ENCODE peak calls at places on chromosomes 4 and X, in ten cellular contexts. B, I, P, Y, K, R, W, F, M and G are unnamed samples.

GRCh38 chr4:59695355-59696053 is 1504.6 kb upstream of the ADGRL3 start:
- DNase-seq in R (no peak), M (no peak), Y (no peak), K (no peak), I (no peak), F (no peak), P (no peak), W (no peak), B (no peak), G (no peak)

GRCh38 chrX:129606918-129607317 is 47.8 kb downstream of the APLN start:
- DNase-seq in W (no peak), P (peak; percentile 56), F (peak; percentile 61), K (peak; percentile 31), M (no peak), I (peak; percentile 71), B (no peak), Y (peak; percentile 74), R (peak; percentile 30), G (peak; percentile 65)

GRCh38 chr4:52015366-52015765 is 4.8 kb downstream of the LRRC66 start:
- DNase-seq in I (no peak), Y (no peak), M (no peak), P (peak; percentile 21), W (no peak), K (no peak), B (no peak), R (peak; percentile 58), F (peak; percentile 23), G (no peak)

GRCh38 chrX:316351-317325 is 2.0 kb downstream of the GTPBP6 start:
- DNase-seq in Y (no peak), K (no peak), F (no peak), I (no peak), B (peak; percentile 72), M (peak; percentile 65), R (no peak), W (no peak), P (no peak), G (no peak)

GRCh38 chr4:180134116-180134866 is 2108.9 kb upstream of the TENM3 start:
- DNase-seq in R (no peak), I (no peak), P (peak; percentile 19), F (no peak), W (no peak), Y (peak; percentile 17), B (no peak), K (peak; percentile 31), M (no peak), G (peak; percentile 26)

GRCh38 chr4:61094854-61095598 is 105.1 kb upstream of the ADGRL3 start:
- DNase-seq in I (no peak), Y (no peak), B (no peak), W (no peak), R (no peak), K (peak; percentile 20), F (no peak), P (no peak), M (no peak), G (no peak)

GRCh38 chr4:1731180-1731579 is 9.9 kb downstream of the TACC3 start:
- DNase-seq in Y (no peak), B (no peak), I (no peak), P (no peak), R (no peak), K (peak; percentile 75), F (no peak), W (no peak), M (no peak), G (no peak)

GRCh38 chr4:66357316-66357715 is 687.0 kb upstream of the EPHA5 start:
- DNase-seq in Y (no peak), K (peak; percentile 0), R (no peak), I (no peak), W (no peak), B (no peak), M (no peak), P (no peak), F (peak; percentile 22), G (no peak)

GRCh38 chrX:21374163-21374993 is at the start of gene CNKSR2:
- DNase-seq in P (peak; percentile 19), R (no peak), I (no peak), K (peak; percentile 26), M (peak; percentile 76), B (peak; percentile 76), F (peak; percentile 8), W (peak; percentile 56), Y (peak; percentile 54), G (peak; percentile 61)

GRCh38 chrX:115649461-115650063 is 88.6 kb downstream of the PLS3 start:
- DNase-seq in R (no peak), K (peak; percentile 20), F (no peak), W (no peak), B (no peak), I (no peak), Y (no peak), M (no peak), P (peak; percentile 9), G (no peak)

DNA sequence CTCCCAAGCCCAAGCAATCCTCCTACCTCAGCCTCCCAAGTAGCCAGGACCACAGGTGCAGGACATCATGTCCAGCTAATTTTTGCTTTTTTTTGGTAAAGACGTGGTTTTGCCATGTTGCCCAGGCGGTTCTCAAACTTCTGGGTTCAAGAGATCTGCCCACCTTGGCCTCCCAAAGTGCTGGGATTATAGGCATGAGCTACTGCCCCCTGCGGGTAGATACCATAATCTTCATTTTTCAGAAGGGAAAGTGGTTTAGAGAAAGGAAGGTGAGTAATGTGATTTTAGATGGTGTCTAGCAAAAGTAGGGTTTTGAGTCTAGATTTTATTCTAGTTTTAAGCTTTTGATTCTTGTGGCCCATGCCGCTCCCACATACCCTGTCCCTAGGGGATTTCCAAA is 205.3 kb upstream of the CLNK start:
- DNase-seq in P (no peak), M (no peak), W (no peak), K (no peak), I (no peak), R (no peak), Y (no peak), F (no peak), B (no peak), G (no peak)
- TF ChIP-seq CTCF in P (no peak), M (no peak), W (no peak), K (no peak), I (no peak), R (no peak), Y (no peak), F (no peak), B (no peak), G (no peak)

GRCh38 chrX:133985164-133986007 is at the start of gene GPC3:
- DNase-seq in R (peak; percentile 73), I (peak; percentile 85), F (peak; percentile 41), B (no peak), W (peak; percentile 21), K (peak; percentile 2), Y (peak; percentile 53), M (peak; percentile 63), P (peak; percentile 33), G (peak; percentile 48)
- TF ChIP-seq CTCF in R (no peak), I (no peak), F (no peak), B (no peak), W (no peak), K (no peak), Y (no peak), M (no peak), P (no peak), G (no peak)

GRCh38 chrX:154595559-154595958 is 10.6 kb downstream of the CTAG1A start:
- DNase-seq in F (no peak), I (no peak), M (no peak), W (no peak), P (no peak), K (no peak), R (no peak), B (no peak), Y (no peak), G (no peak)

GRCh38 chrX:154594491-154594890 is 9.6 kb downstream of the CTAG1A start:
- DNase-seq in Y (no peak), P (no peak), W (no peak), B (no peak), I (no peak), K (no peak), R (no peak), F (no peak), M (no peak), G (no peak)

GRCh38 chrX:154596290-154596929 is 11.5 kb downstream of the CTAG1A start:
- DNase-seq in P (no peak), F (peak; percentile 31), K (peak; percentile 90), W (no peak), I (no peak), M (no peak), R (no peak), B (no peak), Y (no peak), G (no peak)

GRCh38 chrX:154592505-154592904 is 7.6 kb downstream of the CTAG1A start:
- DNase-seq in F (no peak), R (no peak), I (no peak), P (no peak), K (no peak), M (no peak), Y (no peak), W (no peak), B (no peak), G (no peak)

DNA sequence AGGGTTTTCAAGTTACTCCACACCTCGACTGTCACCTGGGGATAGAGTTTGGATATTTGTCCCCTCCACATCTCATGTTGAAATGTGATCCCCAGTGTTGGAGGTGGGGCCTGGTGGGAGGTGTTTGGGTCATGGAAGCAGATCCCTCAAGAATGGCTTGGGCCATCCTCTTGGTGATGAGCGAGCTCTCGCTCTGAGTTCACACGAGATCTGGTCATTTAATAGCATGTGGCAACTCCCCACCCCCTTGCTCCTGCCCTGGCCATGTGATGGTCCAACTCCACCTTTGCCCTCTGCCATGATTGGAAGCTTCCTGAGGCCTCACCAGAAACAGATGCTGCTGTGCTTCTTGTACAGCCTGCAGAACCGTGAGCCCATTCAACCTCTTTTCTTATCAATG is 8.3 kb downstream of the CTAG1A start:
- DNase-seq in R (no peak), K (no peak), W (no peak), I (no peak), F (no peak), B (no peak), M (no peak), Y (no peak), P (no peak), G (no peak)
- TF ChIP-seq CTCF in R (no peak), K (no peak), W (no peak), I (no peak), F (no peak), B (no peak), M (no peak), Y (no peak), P (no peak), G (no peak)

DNA sequence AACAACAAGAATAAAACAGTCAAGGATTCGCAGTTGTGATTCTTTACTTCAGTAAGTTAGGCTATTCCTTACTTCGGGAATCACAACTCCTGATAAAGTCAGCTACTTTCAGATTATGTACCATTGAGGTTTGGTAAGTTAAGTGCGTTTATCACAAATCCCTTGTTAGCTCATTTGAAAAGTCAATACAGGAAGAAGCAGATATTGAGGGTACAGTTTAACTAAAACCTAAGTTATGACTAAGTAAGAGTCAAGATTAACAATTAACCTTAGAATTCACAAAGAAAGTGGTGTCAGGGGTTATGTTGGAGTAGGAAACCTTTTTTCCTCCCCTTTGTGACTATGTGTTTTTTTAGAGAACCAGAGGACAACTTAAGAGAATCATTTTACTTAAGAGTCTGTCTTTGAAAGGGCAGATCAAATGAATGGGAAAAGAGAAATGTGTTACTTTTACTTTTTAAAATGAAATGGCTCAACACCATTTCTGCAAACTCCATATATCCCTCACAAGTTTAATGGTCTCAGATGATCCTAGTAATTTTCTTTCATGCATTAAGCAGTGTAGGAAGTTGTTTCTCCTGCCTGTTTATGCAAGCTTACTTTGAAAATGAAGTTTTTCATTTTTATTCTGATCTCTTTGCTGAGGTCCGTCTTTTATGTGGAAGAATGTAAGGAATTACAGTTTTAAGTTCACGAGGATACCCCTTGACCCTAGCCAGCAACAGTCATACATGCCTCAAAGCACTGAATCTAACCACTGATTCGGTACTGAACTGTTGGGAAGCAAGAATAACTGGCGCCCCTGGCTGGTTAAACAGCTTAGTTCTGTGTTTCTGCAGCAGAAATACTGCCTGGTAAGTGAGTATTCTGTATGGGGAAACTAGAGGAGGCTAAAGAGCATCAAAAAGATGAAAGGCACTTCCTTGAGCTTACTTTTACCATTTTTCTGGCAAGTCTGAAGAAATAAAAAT is 211.7 kb downstream of the SLC4A4 start:
- DNase-seq in K (no peak), B (no peak), M (no peak), P (peak; percentile 72), R (no peak), W (no peak), Y (no peak), I (no peak), F (peak; percentile 32), G (no peak)
- TF ChIP-seq CTCF in K (no peak), B (no peak), M (no peak), P (peak; percentile 41), R (peak; percentile 19), W (no peak), Y (no peak), I (no peak), F (no peak), G (no peak)